ENCODE peak calls at places on chromosomes 7 and 10, in seven cellular contexts. One of them, this sample, is unnamed.
A peak's percentile ranks its signal among the peaks of the same experiment; 100 is the strongest.

GRCh38 chr7:78006063-78006755 is 207.6 kb downstream of the PHTF2 start:
- DNase-seq in M059J: no peak
- DNase-seq in prostate gland: no peak
- DNase-seq in WERI-Rb-1: no peak
- DNase-seq in activated CD4-positive, alpha-beta T cell treated with anti-CD3 and anti-CD28 coated beads, Interleukin-2, amount 50 U/mL, for 24 hours: no peak
- DNase-seq in HTR-8/SVneo: no peak
- DNase-seq in PC-3: no peak
- DNase-seq in this sample: no peak

GRCh38 chr7:48299580-48300169 is 128.4 kb downstream of the ABCA13 start:
- DNase-seq in M059J: peak; percentile 75
- DNase-seq in WERI-Rb-1: peak; percentile 63
- DNase-seq in prostate gland: peak; percentile 33
- DNase-seq in activated CD4-positive, alpha-beta T cell treated with anti-CD3 and anti-CD28 coated beads, Interleukin-2, amount 50 U/mL, for 24 hours: no peak
- DNase-seq in PC-3: peak; percentile 88
- DNase-seq in HTR-8/SVneo: peak; percentile 42
- DNase-seq in this sample: peak; percentile 64

GRCh38 chr7:157700237-157701005 is 363.6 kb downstream of the DNAJB6 start:
- DNase-seq in prostate gland: no peak
- DNase-seq in PC-3: no peak
- DNase-seq in activated CD4-positive, alpha-beta T cell treated with anti-CD3 and anti-CD28 coated beads, Interleukin-2, amount 50 U/mL, for 24 hours: no peak
- DNase-seq in WERI-Rb-1: no peak
- DNase-seq in HTR-8/SVneo: no peak
- DNase-seq in M059J: no peak
- DNase-seq in this sample: no peak

GRCh38 chr10:33391611-33392010 is 57.1 kb upstream of the NRP1 start:
- DNase-seq in prostate gland: no peak
- DNase-seq in WERI-Rb-1: no peak
- DNase-seq in activated CD4-positive, alpha-beta T cell treated with anti-CD3 and anti-CD28 coated beads, Interleukin-2, amount 50 U/mL, for 24 hours: no peak
- DNase-seq in PC-3: no peak
- DNase-seq in HTR-8/SVneo: no peak
- DNase-seq in M059J: no peak
- DNase-seq in this sample: no peak

GRCh38 chr10:110330675-110331074 is 26.0 kb upstream of the SMNDC1 start:
- DNase-seq in HTR-8/SVneo: no peak
- DNase-seq in prostate gland: no peak
- DNase-seq in activated CD4-positive, alpha-beta T cell treated with anti-CD3 and anti-CD28 coated beads, Interleukin-2, amount 50 U/mL, for 24 hours: no peak
- DNase-seq in M059J: no peak
- DNase-seq in WERI-Rb-1: no peak
- DNase-seq in PC-3: no peak
- DNase-seq in this sample: no peak

GRCh38 chr7:132619967-132620366 is 43.7 kb upstream of the PLXNA4 start:
- DNase-seq in HTR-8/SVneo: no peak
- DNase-seq in prostate gland: no peak
- DNase-seq in M059J: no peak
- DNase-seq in PC-3: no peak
- DNase-seq in WERI-Rb-1: no peak
- DNase-seq in activated CD4-positive, alpha-beta T cell treated with anti-CD3 and anti-CD28 coated beads, Interleukin-2, amount 50 U/mL, for 24 hours: no peak
- DNase-seq in this sample: no peak

GRCh38 chr7:13911920-13912319 is 77.5 kb downstream of the ETV1 start:
- DNase-seq in HTR-8/SVneo: no peak
- DNase-seq in WERI-Rb-1: no peak
- DNase-seq in prostate gland: no peak
- DNase-seq in PC-3: no peak
- DNase-seq in activated CD4-positive, alpha-beta T cell treated with anti-CD3 and anti-CD28 coated beads, Interleukin-2, amount 50 U/mL, for 24 hours: no peak
- DNase-seq in M059J: no peak
- DNase-seq in this sample: no peak

GRCh38 chr7:101669307-101669706 is 40.2 kb upstream of the MYL10 start:
- DNase-seq in activated CD4-positive, alpha-beta T cell treated with anti-CD3 and anti-CD28 coated beads, Interleukin-2, amount 50 U/mL, for 24 hours: no peak
- DNase-seq in prostate gland: no peak
- DNase-seq in WERI-Rb-1: no peak
- DNase-seq in M059J: no peak
- DNase-seq in PC-3: peak; percentile 19
- DNase-seq in HTR-8/SVneo: no peak
- DNase-seq in this sample: no peak

GRCh38 chr10:76119515-76119914 is 688.1 kb downstream of the LRMDA start:
- DNase-seq in HTR-8/SVneo: no peak
- DNase-seq in prostate gland: no peak
- DNase-seq in activated CD4-positive, alpha-beta T cell treated with anti-CD3 and anti-CD28 coated beads, Interleukin-2, amount 50 U/mL, for 24 hours: no peak
- DNase-seq in M059J: peak; percentile 78
- DNase-seq in PC-3: peak; percentile 64
- DNase-seq in WERI-Rb-1: no peak
- DNase-seq in this sample: no peak

GRCh38 chr10:128078136-128078969 is 47.9 kb downstream of the MKI67 start:
- DNase-seq in prostate gland: no peak
- DNase-seq in HTR-8/SVneo: peak; percentile 51
- DNase-seq in PC-3: peak; percentile 60
- DNase-seq in WERI-Rb-1: peak; percentile 59
- DNase-seq in activated CD4-positive, alpha-beta T cell treated with anti-CD3 and anti-CD28 coated beads, Interleukin-2, amount 50 U/mL, for 24 hours: no peak
- DNase-seq in M059J: peak; percentile 30
- DNase-seq in this sample: peak; percentile 78

GRCh38 chr10:68156373-68157185 is 47.3 kb downstream of the MYPN start:
- DNase-seq in M059J: peak; percentile 70
- DNase-seq in HTR-8/SVneo: peak; percentile 51
- DNase-seq in WERI-Rb-1: peak; percentile 44
- DNase-seq in PC-3: peak; percentile 97
- DNase-seq in prostate gland: peak; percentile 54
- DNase-seq in activated CD4-positive, alpha-beta T cell treated with anti-CD3 and anti-CD28 coated beads, Interleukin-2, amount 50 U/mL, for 24 hours: peak; percentile 1
- DNase-seq in this sample: peak; percentile 36

GRCh38 chr7:94008537-94008936 is 4.4 kb upstream of the BET1 start:
- DNase-seq in PC-3: peak; percentile 77
- DNase-seq in WERI-Rb-1: no peak
- DNase-seq in M059J: peak; percentile 84
- DNase-seq in HTR-8/SVneo: no peak
- DNase-seq in prostate gland: no peak
- DNase-seq in activated CD4-positive, alpha-beta T cell treated with anti-CD3 and anti-CD28 coated beads, Interleukin-2, amount 50 U/mL, for 24 hours: no peak
- DNase-seq in this sample: no peak

GRCh38 chr7:157302314-157302711 is 34.5 kb upstream of the DNAJB6 start:
- DNase-seq in WERI-Rb-1: no peak
- DNase-seq in prostate gland: peak; percentile 20
- DNase-seq in activated CD4-positive, alpha-beta T cell treated with anti-CD3 and anti-CD28 coated beads, Interleukin-2, amount 50 U/mL, for 24 hours: peak; percentile 76
- DNase-seq in PC-3: peak; percentile 95
- DNase-seq in HTR-8/SVneo: peak; percentile 31
- DNase-seq in M059J: peak; percentile 98
- DNase-seq in this sample: no peak

GRCh38 chr10:14953452-14954000 is 370 bp downstream of the DCLRE1C start:
- DNase-seq in HTR-8/SVneo: peak; percentile 37
- DNase-seq in PC-3: peak; percentile 12
- DNase-seq in M059J: peak; percentile 56
- DNase-seq in WERI-Rb-1: no peak
- DNase-seq in prostate gland: peak; percentile 11
- DNase-seq in activated CD4-positive, alpha-beta T cell treated with anti-CD3 and anti-CD28 coated beads, Interleukin-2, amount 50 U/mL, for 24 hours: no peak
- DNase-seq in this sample: no peak

GRCh38 chr10:1189166-1190051 is 133.2 kb downstream of the WDR37 start:
- DNase-seq in prostate gland: no peak
- DNase-seq in activated CD4-positive, alpha-beta T cell treated with anti-CD3 and anti-CD28 coated beads, Interleukin-2, amount 50 U/mL, for 24 hours: no peak
- DNase-seq in HTR-8/SVneo: no peak
- DNase-seq in PC-3: no peak
- DNase-seq in WERI-Rb-1: no peak
- DNase-seq in M059J: no peak
- DNase-seq in this sample: no peak

GRCh38 chr7:96188623-96188991 is 133.3 kb downstream of the SLC25A13 start:
- DNase-seq in WERI-Rb-1: no peak
- DNase-seq in prostate gland: no peak
- DNase-seq in HTR-8/SVneo: no peak
- DNase-seq in M059J: no peak
- DNase-seq in PC-3: no peak
- DNase-seq in activated CD4-positive, alpha-beta T cell treated with anti-CD3 and anti-CD28 coated beads, Interleukin-2, amount 50 U/mL, for 24 hours: no peak
- DNase-seq in this sample: no peak

GRCh38 chr7:73907554-73908122 is 46.7 kb downstream of the TMEM270 start:
- DNase-seq in PC-3: no peak
- DNase-seq in WERI-Rb-1: no peak
- DNase-seq in activated CD4-positive, alpha-beta T cell treated with anti-CD3 and anti-CD28 coated beads, Interleukin-2, amount 50 U/mL, for 24 hours: no peak
- DNase-seq in M059J: no peak
- DNase-seq in HTR-8/SVneo: no peak
- DNase-seq in prostate gland: no peak
- DNase-seq in this sample: peak; percentile 19

GRCh38 chr10:47366731-47367460 is 17.2 kb downstream of the ZNF488 start:
- DNase-seq in HTR-8/SVneo: no peak
- DNase-seq in WERI-Rb-1: peak; percentile 40
- DNase-seq in M059J: no peak
- DNase-seq in activated CD4-positive, alpha-beta T cell treated with anti-CD3 and anti-CD28 coated beads, Interleukin-2, amount 50 U/mL, for 24 hours: no peak
- DNase-seq in PC-3: no peak
- DNase-seq in prostate gland: no peak
- DNase-seq in this sample: peak; percentile 18

GRCh38 chr10:96402417-96403305 is 43.9 kb upstream of the OPALIN start:
- DNase-seq in activated CD4-positive, alpha-beta T cell treated with anti-CD3 and anti-CD28 coated beads, Interleukin-2, amount 50 U/mL, for 24 hours: no peak
- DNase-seq in PC-3: no peak
- DNase-seq in prostate gland: no peak
- DNase-seq in WERI-Rb-1: peak; percentile 39
- DNase-seq in HTR-8/SVneo: no peak
- DNase-seq in M059J: no peak
- DNase-seq in this sample: no peak

GRCh38 chr10:122421747-122422146 is 32.7 kb upstream of the ARMS2 start:
- DNase-seq in prostate gland: no peak
- DNase-seq in WERI-Rb-1: no peak
- DNase-seq in HTR-8/SVneo: no peak
- DNase-seq in PC-3: no peak
- DNase-seq in M059J: no peak
- DNase-seq in activated CD4-positive, alpha-beta T cell treated with anti-CD3 and anti-CD28 coated beads, Interleukin-2, amount 50 U/mL, for 24 hours: no peak
- DNase-seq in this sample: no peak

GRCh38 chr7:23106801-23107713 is 1.5 kb downstream of the KLHL7 start:
- DNase-seq in activated CD4-positive, alpha-beta T cell treated with anti-CD3 and anti-CD28 coated beads, Interleukin-2, amount 50 U/mL, for 24 hours: no peak
- DNase-seq in HTR-8/SVneo: no peak
- DNase-seq in WERI-Rb-1: no peak
- DNase-seq in prostate gland: no peak
- DNase-seq in PC-3: peak; percentile 28
- DNase-seq in M059J: peak; percentile 28
- DNase-seq in this sample: no peak

GRCh38 chr10:110535958-110536891 is 31.3 kb upstream of the SMC3 start:
- DNase-seq in prostate gland: no peak
- DNase-seq in WERI-Rb-1: no peak
- DNase-seq in HTR-8/SVneo: peak; percentile 33
- DNase-seq in PC-3: peak; percentile 74
- DNase-seq in activated CD4-positive, alpha-beta T cell treated with anti-CD3 and anti-CD28 coated beads, Interleukin-2, amount 50 U/mL, for 24 hours: no peak
- DNase-seq in M059J: peak; percentile 91
- DNase-seq in this sample: no peak

GRCh38 chr10:98367626-98368451 is 47.1 kb downstream of the PYROXD2 start:
- DNase-seq in WERI-Rb-1: no peak
- DNase-seq in M059J: no peak
- DNase-seq in prostate gland: no peak
- DNase-seq in PC-3: no peak
- DNase-seq in activated CD4-positive, alpha-beta T cell treated with anti-CD3 and anti-CD28 coated beads, Interleukin-2, amount 50 U/mL, for 24 hours: no peak
- DNase-seq in HTR-8/SVneo: no peak
- DNase-seq in this sample: no peak

GRCh38 chr10:114024876-114025609 is 18.6 kb upstream of the ADRB1 start:
- DNase-seq in WERI-Rb-1: peak; percentile 32
- DNase-seq in M059J: peak; percentile 42
- DNase-seq in HTR-8/SVneo: no peak
- DNase-seq in activated CD4-positive, alpha-beta T cell treated with anti-CD3 and anti-CD28 coated beads, Interleukin-2, amount 50 U/mL, for 24 hours: no peak
- DNase-seq in PC-3: no peak
- DNase-seq in prostate gland: no peak
- DNase-seq in this sample: no peak

GRCh38 chr10:87547734-87548311 is 43.1 kb downstream of the MINPP1 start:
- DNase-seq in PC-3: peak; percentile 87
- DNase-seq in HTR-8/SVneo: no peak
- DNase-seq in activated CD4-positive, alpha-beta T cell treated with anti-CD3 and anti-CD28 coated beads, Interleukin-2, amount 50 U/mL, for 24 hours: no peak
- DNase-seq in M059J: peak; percentile 77
- DNase-seq in WERI-Rb-1: no peak
- DNase-seq in prostate gland: no peak
- DNase-seq in this sample: no peak

GRCh38 chr10:84054743-84055142 is 84.6 kb upstream of the GHITM start:
- DNase-seq in PC-3: no peak
- DNase-seq in activated CD4-positive, alpha-beta T cell treated with anti-CD3 and anti-CD28 coated beads, Interleukin-2, amount 50 U/mL, for 24 hours: no peak
- DNase-seq in prostate gland: no peak
- DNase-seq in M059J: no peak
- DNase-seq in HTR-8/SVneo: no peak
- DNase-seq in WERI-Rb-1: peak; percentile 11
- DNase-seq in this sample: no peak

GRCh38 chr10:122911889-122912484 is 1.6 kb downstream of the FAM24A start:
- DNase-seq in PC-3: peak; percentile 65
- DNase-seq in WERI-Rb-1: no peak
- DNase-seq in activated CD4-positive, alpha-beta T cell treated with anti-CD3 and anti-CD28 coated beads, Interleukin-2, amount 50 U/mL, for 24 hours: peak; percentile 16
- DNase-seq in prostate gland: peak; percentile 8
- DNase-seq in M059J: peak; percentile 35
- DNase-seq in HTR-8/SVneo: peak; percentile 10
- DNase-seq in this sample: no peak

GRCh38 chr7:95980073-95980655 is 207.8 kb downstream of the DYNC1I1 start:
- DNase-seq in activated CD4-positive, alpha-beta T cell treated with anti-CD3 and anti-CD28 coated beads, Interleukin-2, amount 50 U/mL, for 24 hours: no peak
- DNase-seq in M059J: no peak
- DNase-seq in prostate gland: no peak
- DNase-seq in HTR-8/SVneo: no peak
- DNase-seq in PC-3: no peak
- DNase-seq in WERI-Rb-1: no peak
- DNase-seq in this sample: no peak

GRCh38 chr7:77729574-77730348 is 33.5 kb downstream of the RSBN1L start:
- DNase-seq in WERI-Rb-1: no peak
- DNase-seq in HTR-8/SVneo: no peak
- DNase-seq in PC-3: no peak
- DNase-seq in prostate gland: no peak
- DNase-seq in activated CD4-positive, alpha-beta T cell treated with anti-CD3 and anti-CD28 coated beads, Interleukin-2, amount 50 U/mL, for 24 hours: no peak
- DNase-seq in M059J: no peak
- DNase-seq in this sample: no peak

GRCh38 chr7:30564243-30564892 is 30.3 kb upstream of the GARS1 start:
- DNase-seq in M059J: peak; percentile 84
- DNase-seq in HTR-8/SVneo: peak; percentile 86
- DNase-seq in PC-3: peak; percentile 88
- DNase-seq in prostate gland: peak; percentile 81
- DNase-seq in WERI-Rb-1: peak; percentile 81
- DNase-seq in activated CD4-positive, alpha-beta T cell treated with anti-CD3 and anti-CD28 coated beads, Interleukin-2, amount 50 U/mL, for 24 hours: peak; percentile 65
- DNase-seq in this sample: peak; percentile 86

GRCh38 chr10:14259696-14260595 is 70.8 kb downstream of the FRMD4A start:
- DNase-seq in HTR-8/SVneo: no peak
- DNase-seq in PC-3: no peak
- DNase-seq in activated CD4-positive, alpha-beta T cell treated with anti-CD3 and anti-CD28 coated beads, Interleukin-2, amount 50 U/mL, for 24 hours: no peak
- DNase-seq in M059J: peak; percentile 81
- DNase-seq in prostate gland: peak; percentile 17
- DNase-seq in WERI-Rb-1: no peak
- DNase-seq in this sample: no peak

GRCh38 chr10:95819620-95820329 is 63.8 kb downstream of the ENTPD1 start:
- DNase-seq in WERI-Rb-1: no peak
- DNase-seq in M059J: no peak
- DNase-seq in PC-3: no peak
- DNase-seq in HTR-8/SVneo: no peak
- DNase-seq in activated CD4-positive, alpha-beta T cell treated with anti-CD3 and anti-CD28 coated beads, Interleukin-2, amount 50 U/mL, for 24 hours: no peak
- DNase-seq in prostate gland: no peak
- DNase-seq in this sample: no peak

GRCh38 chr7:22944506-22944905 is 69.4 kb downstream of the HYCC1 start:
- DNase-seq in WERI-Rb-1: no peak
- DNase-seq in prostate gland: no peak
- DNase-seq in M059J: no peak
- DNase-seq in HTR-8/SVneo: no peak
- DNase-seq in PC-3: no peak
- DNase-seq in activated CD4-positive, alpha-beta T cell treated with anti-CD3 and anti-CD28 coated beads, Interleukin-2, amount 50 U/mL, for 24 hours: no peak
- DNase-seq in this sample: no peak

GRCh38 chr10:44925224-44925623 is 14.1 kb downstream of the TMEM72 start:
- DNase-seq in WERI-Rb-1: peak; percentile 85
- DNase-seq in prostate gland: no peak
- DNase-seq in PC-3: peak; percentile 35
- DNase-seq in HTR-8/SVneo: peak; percentile 43
- DNase-seq in activated CD4-positive, alpha-beta T cell treated with anti-CD3 and anti-CD28 coated beads, Interleukin-2, amount 50 U/mL, for 24 hours: no peak
- DNase-seq in M059J: peak; percentile 33
- DNase-seq in this sample: no peak

GRCh38 chr10:95278061-95278988 is 12.5 kb downstream of the PDLIM1 start:
- DNase-seq in M059J: peak; percentile 27
- DNase-seq in prostate gland: no peak
- DNase-seq in WERI-Rb-1: no peak
- DNase-seq in activated CD4-positive, alpha-beta T cell treated with anti-CD3 and anti-CD28 coated beads, Interleukin-2, amount 50 U/mL, for 24 hours: no peak
- DNase-seq in PC-3: no peak
- DNase-seq in HTR-8/SVneo: no peak
- DNase-seq in this sample: no peak

GRCh38 chr10:95242581-95243317 is 48.1 kb downstream of the PDLIM1 start:
- DNase-seq in WERI-Rb-1: peak; percentile 43
- DNase-seq in PC-3: peak; percentile 73
- DNase-seq in M059J: peak; percentile 61
- DNase-seq in prostate gland: no peak
- DNase-seq in HTR-8/SVneo: peak; percentile 59
- DNase-seq in activated CD4-positive, alpha-beta T cell treated with anti-CD3 and anti-CD28 coated beads, Interleukin-2, amount 50 U/mL, for 24 hours: no peak
- DNase-seq in this sample: peak; percentile 42

GRCh38 chr10:119769886-119770285 is 44.0 kb downstream of the INPP5F start:
- DNase-seq in PC-3: peak; percentile 71
- DNase-seq in M059J: peak; percentile 77
- DNase-seq in prostate gland: no peak
- DNase-seq in WERI-Rb-1: no peak
- DNase-seq in activated CD4-positive, alpha-beta T cell treated with anti-CD3 and anti-CD28 coated beads, Interleukin-2, amount 50 U/mL, for 24 hours: no peak
- DNase-seq in HTR-8/SVneo: peak; percentile 17
- DNase-seq in this sample: no peak

GRCh38 chr10:30013684-30014246 is 45.6 kb downstream of the JCAD start:
- DNase-seq in prostate gland: peak; percentile 59
- DNase-seq in activated CD4-positive, alpha-beta T cell treated with anti-CD3 and anti-CD28 coated beads, Interleukin-2, amount 50 U/mL, for 24 hours: no peak
- DNase-seq in PC-3: no peak
- DNase-seq in HTR-8/SVneo: no peak
- DNase-seq in WERI-Rb-1: no peak
- DNase-seq in M059J: peak; percentile 15
- DNase-seq in this sample: no peak

This sample was measured in D341Med.